ENCODE peak calls at places on chromosome X, in ten cellular contexts. I is A549; A is astrocyte of the spinal cord; P is heart right ventricle; V is activated T-cell treated with anti-CD3 and anti-CD28 coated beads, Interleukin-2, amount 50 U/mL, for 4 hours; U is trophoblast cell; N is NCI-H446 treated with DMSO at 0.1 percent for 48 hours; Y is activated naive CD4-positive, alpha-beta T cell treated with anti-CD3 and anti-CD28 coated beads, Interleukin-2, amount 50 U/mL, for 72 hours; L is effector CD4-positive, alpha-beta T cell; X is EL. J is an unnamed sample.

GRCh38 chrX:17638731-17639130 is 98.6 kb upstream of the SCML1 start:
- DNase-seq in Y (no peak), U (no peak), X (no peak), A (no peak), L (no peak), N (peak), V (no peak), P (no peak), I (no peak), J (no peak)

GRCh38 chrX:19344207-19344534 is 444 bp downstream of the PDHA1 start:
- DNase-seq in Y (no peak), L (no peak), N (no peak), X (no peak), I (no peak), A (no peak), P (no peak), V (no peak), U (no peak), J (no peak)

GRCh38 chrX:7062912-7063311 is 84.6 kb upstream of the STS start:
- DNase-seq in V (no peak), L (no peak), N (no peak), X (no peak), A (no peak), I (no peak), Y (no peak), U (peak), P (no peak), J (no peak)

GRCh38 chrX:6738518-6739470 is 203.9 kb upstream of the VCX3A start:
- DNase-seq in U (no peak), A (no peak), L (no peak), P (no peak), V (no peak), X (no peak), I (no peak), N (no peak), Y (no peak), J (no peak)

GRCh38 chrX:140389331-140389730 is 115.5 kb downstream of the SOX3 start:
- DNase-seq in V (no peak), P (no peak), U (no peak), I (no peak), X (no peak), Y (no peak), L (no peak), N (no peak), A (no peak), J (no peak)

GRCh38 chrX:51376672-51377071 is 44.0 kb downstream of the NUDT10 start:
- DNase-seq in N (no peak), I (no peak), X (no peak), U (peak), A (no peak), L (no peak), V (no peak), P (no peak), Y (no peak), J (no peak)

GRCh38 chrX:23952984-23953907 is 45.4 kb downstream of the CXorf58 start:
- DNase-seq in N (no peak), X (no peak), I (peak), Y (peak), L (peak), A (no peak), P (no peak), V (peak), U (peak), J (peak)

GRCh38 chrX:2423899-2424298 is 76.9 kb downstream of the DHRSX start:
- DNase-seq in I (no peak), Y (no peak), U (no peak), L (no peak), X (no peak), P (no peak), A (no peak), N (no peak), V (no peak), J (no peak)

GRCh38 chrX:57595381-57595811 is 3.6 kb downstream of the ZXDB start:
- DNase-seq in V (no peak), X (peak), L (no peak), N (no peak), A (peak), U (peak), P (no peak), I (peak), Y (no peak), J (no peak)

GRCh38 chrX:103347682-103348397 is 8.5 kb upstream of the TCEAL9 start:
- DNase-seq in X (no peak), A (no peak), V (no peak), N (no peak), I (no peak), L (no peak), P (no peak), Y (no peak), U (no peak), J (no peak)

GRCh38 chrX:23503835-23504539 is 163.3 kb upstream of the PRDX4 start:
- DNase-seq in L (no peak), P (peak), U (peak), I (peak), Y (no peak), X (peak), A (peak), N (peak), V (no peak), J (no peak)

GRCh38 chrX:37646254-37646653 is 39.3 kb upstream of the XK start:
- DNase-seq in V (no peak), L (no peak), X (no peak), Y (no peak), P (no peak), A (no peak), N (no peak), I (peak), U (no peak), J (no peak)

GRCh38 chrX:56000729-56001128 is 231.4 kb upstream of the KLF8 start:
- DNase-seq in A (no peak), V (no peak), N (no peak), X (no peak), Y (no peak), L (no peak), U (no peak), P (no peak), I (no peak), J (no peak)

GRCh38 chrX:53073115-53073581 is 9.0 kb upstream of the TSPYL2 start:
- DNase-seq in X (no peak), U (no peak), L (no peak), Y (no peak), V (no peak), N (no peak), P (no peak), I (peak), A (no peak), J (no peak)

GRCh38 chrX:49876750-49877149 is 2.5 kb upstream of the USP27X start:
- DNase-seq in A (peak), Y (peak), V (no peak), I (peak), P (no peak), U (peak), N (no peak), X (peak), L (no peak), J (no peak)

GRCh38 chrX:149036086-149036485 is 469.0 kb downstream of the IDS start:
- DNase-seq in Y (no peak), I (no peak), P (no peak), L (no peak), A (no peak), V (no peak), X (no peak), N (no peak), U (no peak), J (no peak)

J was measured in SIG-M5.